ENCODE peak calls at places on chromosomes 3 and 15, in four cellular contexts. V, G, F and P are unnamed samples.
A peak's percentile ranks its signal among the peaks of the same experiment; 100 is the strongest.

GRCh38 chr3:186003610-186004009 is 65.8 kb upstream of the TRA2B start:
- DNase-seq in V (no peak), G (no peak), F (no peak), P (no peak)

GRCh38 chr3:180267202-180267843 is 230.6 kb upstream of the PEX5L start:
- DNase-seq in V (no peak), G (no peak), F (no peak), P (no peak)

GRCh38 chr15:71110800-71111565 is 4.3 kb upstream of the THSD4 start:
- DNase-seq in V (no peak), G (no peak), F (no peak), P (no peak)

GRCh38 chr15:101439285-101439919 is 50.1 kb downstream of the PCSK6 start:
- DNase-seq in V (no peak), G (no peak), F (no peak), P (no peak)

GRCh38 chr15:96119734-96120133 is 210.8 kb upstream of the NR2F2 start:
- DNase-seq in V (no peak), G (no peak), F (no peak), P (no peak)

GRCh38 chr15:78197632-78198031 is 36.7 kb downstream of the ACSBG1 start:
- DNase-seq in V (no peak), G (no peak), F (no peak), P (no peak)

GRCh38 chr3:66224220-66224619 is 3.4 kb downstream of the SLC25A26 start:
- DNase-seq in V (no peak), G (no peak), F (no peak), P (no peak)

GRCh38 chr15:32698773-32699390 is 18.9 kb upstream of the GREM1 start:
- DNase-seq in V (no peak), G (no peak), F (peak; percentile 45), P (no peak)

GRCh38 chr3:86229086-86229774 is 761.7 kb downstream of the VGLL3 start:
- DNase-seq in V (no peak), G (no peak), F (no peak), P (no peak)

GRCh38 chr3:71109241-71109976 is 474.1 kb downstream of the FOXP1 start:
- DNase-seq in V (no peak), G (no peak), F (no peak), P (no peak)

GRCh38 chr3:115071122-115071521 is 76.0 kb downstream of the ZBTB20 start:
- DNase-seq in V (no peak), G (no peak), F (no peak), P (no peak)

GRCh38 chr3:142929109-142929508 is 34.4 kb downstream of the PAQR9 start:
- DNase-seq in V (no peak), G (peak; percentile 21), F (peak; percentile 54), P (no peak)

GRCh38 chr3:134892317-134892716 is 97.3 kb downstream of the EPHB1 start:
- DNase-seq in V (no peak), G (no peak), F (peak; percentile 51), P (no peak)

GRCh38 chr3:72595376-72595775 is 252.9 kb downstream of the SHQ1 start:
- DNase-seq in V (no peak), G (no peak), F (no peak), P (no peak)

GRCh38 chr3:73143821-73144237 is 82.4 kb downstream of the EBLN2 start:
- DNase-seq in V (no peak), G (no peak), F (no peak), P (no peak)

GRCh38 chr3:184718431-184718830 is 6.6 kb upstream of the MAGEF1 start:
- DNase-seq in V (no peak), G (no peak), F (no peak), P (no peak)

GRCh38 chr3:57688291-57688690 is 4.6 kb downstream of the DENND6A start:
- DNase-seq in V (no peak), G (no peak), F (no peak), P (no peak)

GRCh38 chr15:32098033-32098432 is 67.7 kb downstream of the CHRNA7 start:
- DNase-seq in V (no peak), G (no peak), F (no peak), P (no peak)

GRCh38 chr15:96331942-96332853 is 1.7 kb downstream of the NR2F2 start:
- DNase-seq in V (no peak), G (no peak), F (peak; percentile 70), P (no peak)

GRCh38 chr15:66898656-66899402 is 166.6 kb upstream of the SMAD3 start:
- DNase-seq in V (peak; percentile 52), G (no peak), F (no peak), P (no peak)

GRCh38 chr3:100954199-100954935 is 38.9 kb downstream of the ABI3BP start:
- DNase-seq in V (no peak), G (no peak), F (no peak), P (no peak)

GRCh38 chr3:98504534-98504933 is 7.1 kb downstream of the OR5K2 start:
- DNase-seq in V (no peak), G (no peak), F (no peak), P (no peak)

GRCh38 chr3:70606018-70606417 is 293.6 kb upstream of the MDFIC2 start:
- DNase-seq in V (no peak), G (no peak), F (no peak), P (no peak)

GRCh38 chr15:23877502-23878412 is 190.7 kb upstream of the NDN start:
- DNase-seq in V (no peak), G (peak; percentile 31), F (peak; percentile 78), P (no peak)